ENCODE peak calls at places on chromosomes 1 and 21, in five cellular contexts. One of them, this sample, is unnamed.

GRCh38 chr1:87513270-87513669 is 184.6 kb downstream of the LMO4 start:
- DNase-seq in H9: no peak
- DNase-seq in AML-193: no peak
- DNase-seq in effector CD4-positive, alpha-beta T cell: no peak
- DNase-seq in colonic mucosa: no peak
- DNase-seq in this sample: no peak

GRCh38 chr1:53176452-53177344 is 19.9 kb upstream of the CPT2 start:
- DNase-seq in AML-193: no peak
- DNase-seq in effector CD4-positive, alpha-beta T cell: no peak
- DNase-seq in H9: no peak
- DNase-seq in colonic mucosa: no peak
- DNase-seq in this sample: no peak

GRCh38 chr1:210144736-210145135 is 87.9 kb upstream of the SERTAD4 start:
- DNase-seq in effector CD4-positive, alpha-beta T cell: no peak
- DNase-seq in AML-193: no peak
- DNase-seq in H9: no peak
- DNase-seq in colonic mucosa: no peak
- DNase-seq in this sample: no peak

GRCh38 chr1:230210326-230210978 is 143.4 kb downstream of the GALNT2 start:
- DNase-seq in colonic mucosa: no peak
- DNase-seq in effector CD4-positive, alpha-beta T cell: no peak
- DNase-seq in H9: no peak
- DNase-seq in AML-193: no peak
- DNase-seq in this sample: no peak

GRCh38 chr1:159204071-159204790 is 444 bp upstream of the ACKR1 start:
- DNase-seq in effector CD4-positive, alpha-beta T cell: no peak
- DNase-seq in AML-193: no peak
- DNase-seq in H9: no peak
- DNase-seq in colonic mucosa: no peak
- DNase-seq in this sample: no peak

GRCh38 chr1:18948913-18949688 is 7.4 kb downstream of the IFFO2 start:
- DNase-seq in AML-193: no peak
- DNase-seq in effector CD4-positive, alpha-beta T cell: no peak
- DNase-seq in colonic mucosa: peak
- DNase-seq in H9: no peak
- DNase-seq in this sample: no peak

GRCh38 chr1:88327391-88328267 is 356.4 kb upstream of the PKN2 start:
- DNase-seq in H9: no peak
- DNase-seq in colonic mucosa: no peak
- DNase-seq in effector CD4-positive, alpha-beta T cell: no peak
- DNase-seq in AML-193: no peak
- DNase-seq in this sample: no peak

GRCh38 chr1:155339515-155340111 is 18.9 kb downstream of the RUSC1 start:
- DNase-seq in AML-193: no peak
- DNase-seq in colonic mucosa: no peak
- DNase-seq in effector CD4-positive, alpha-beta T cell: no peak
- DNase-seq in H9: no peak
- DNase-seq in this sample: no peak

GRCh38 chr1:109877320-109877771 is 33.3 kb upstream of the CSF1 start:
- DNase-seq in effector CD4-positive, alpha-beta T cell: no peak
- DNase-seq in colonic mucosa: no peak
- DNase-seq in AML-193: no peak
- DNase-seq in H9: peak
- DNase-seq in this sample: no peak

GRCh38 chr1:198444792-198445191 is 95.7 kb downstream of the ATP6V1G3 start:
- DNase-seq in effector CD4-positive, alpha-beta T cell: no peak
- DNase-seq in colonic mucosa: no peak
- DNase-seq in AML-193: no peak
- DNase-seq in H9: no peak
- DNase-seq in this sample: no peak

GRCh38 chr1:212446333-212446732 is 13.6 kb downstream of the NENF start:
- DNase-seq in colonic mucosa: no peak
- DNase-seq in AML-193: no peak
- DNase-seq in H9: no peak
- DNase-seq in effector CD4-positive, alpha-beta T cell: no peak
- DNase-seq in this sample: no peak

GRCh38 chr1:74652711-74653131 is 20.9 kb downstream of the ERICH3 start:
- DNase-seq in AML-193: no peak
- DNase-seq in effector CD4-positive, alpha-beta T cell: no peak
- DNase-seq in H9: no peak
- DNase-seq in colonic mucosa: no peak
- DNase-seq in this sample: peak

GRCh38 chr1:104702731-104703130 is 953.0 kb downstream of the AMY1C start:
- DNase-seq in H9: no peak
- DNase-seq in AML-193: no peak
- DNase-seq in colonic mucosa: no peak
- DNase-seq in effector CD4-positive, alpha-beta T cell: no peak
- DNase-seq in this sample: no peak

GRCh38 chr1:235060607-235061470 is 67.8 kb downstream of the TOMM20 start:
- DNase-seq in AML-193: no peak
- DNase-seq in effector CD4-positive, alpha-beta T cell: no peak
- DNase-seq in H9: peak
- DNase-seq in colonic mucosa: peak
- DNase-seq in this sample: no peak

GRCh38 chr1:207672525-207673130 is 27.7 kb downstream of the CR1L start:
- DNase-seq in effector CD4-positive, alpha-beta T cell: no peak
- DNase-seq in colonic mucosa: peak
- DNase-seq in AML-193: peak
- DNase-seq in H9: peak
- DNase-seq in this sample: peak

GRCh38 chr1:18927654-18928272 is 25.4 kb upstream of the ALDH4A1 start:
- DNase-seq in AML-193: no peak
- DNase-seq in H9: no peak
- DNase-seq in colonic mucosa: no peak
- DNase-seq in effector CD4-positive, alpha-beta T cell: no peak
- DNase-seq in this sample: peak

GRCh38 chr1:104358621-104359020 is 608.9 kb downstream of the AMY1C start:
- DNase-seq in H9: no peak
- DNase-seq in colonic mucosa: no peak
- DNase-seq in AML-193: no peak
- DNase-seq in effector CD4-positive, alpha-beta T cell: no peak
- DNase-seq in this sample: no peak

GRCh38 chr1:52767881-52768280 is 41.6 kb downstream of the ZYG11B start:
- DNase-seq in effector CD4-positive, alpha-beta T cell: no peak
- DNase-seq in H9: no peak
- DNase-seq in colonic mucosa: no peak
- DNase-seq in AML-193: no peak
- DNase-seq in this sample: no peak

GRCh38 chr1:214957330-214958137 is 125.0 kb upstream of the KCNK2 start:
- DNase-seq in effector CD4-positive, alpha-beta T cell: no peak
- DNase-seq in colonic mucosa: no peak
- DNase-seq in AML-193: peak
- DNase-seq in H9: no peak
- DNase-seq in this sample: peak

GRCh38 chr21:17660862-17661261 is 48.2 kb upstream of the BTG3 start:
- DNase-seq in AML-193: no peak
- DNase-seq in H9: no peak
- DNase-seq in effector CD4-positive, alpha-beta T cell: no peak
- DNase-seq in colonic mucosa: no peak
- DNase-seq in this sample: no peak

GRCh38 chr1:48216276-48216675 is 6.2 kb upstream of the SLC5A9 start:
- DNase-seq in effector CD4-positive, alpha-beta T cell: no peak
- DNase-seq in colonic mucosa: no peak
- DNase-seq in AML-193: no peak
- DNase-seq in H9: peak
- DNase-seq in this sample: no peak

GRCh38 chr1:194975913-194976312 is 1632.3 kb downstream of the KCNT2 start:
- DNase-seq in AML-193: no peak
- DNase-seq in H9: no peak
- DNase-seq in effector CD4-positive, alpha-beta T cell: no peak
- DNase-seq in colonic mucosa: no peak
- DNase-seq in this sample: no peak

GRCh38 chr21:20519076-20519475 is 479.1 kb upstream of the NCAM2 start:
- DNase-seq in AML-193: no peak
- DNase-seq in colonic mucosa: no peak
- DNase-seq in H9: no peak
- DNase-seq in effector CD4-positive, alpha-beta T cell: no peak
- DNase-seq in this sample: no peak

GRCh38 chr1:208988811-208989222 is 594.7 kb upstream of the CAMK1G start:
- DNase-seq in H9: no peak
- DNase-seq in effector CD4-positive, alpha-beta T cell: no peak
- DNase-seq in colonic mucosa: peak
- DNase-seq in AML-193: peak
- DNase-seq in this sample: peak

GRCh38 chr1:159197767-159198557 is 6.7 kb upstream of the ACKR1 start:
- DNase-seq in AML-193: peak
- DNase-seq in colonic mucosa: peak
- DNase-seq in H9: peak
- DNase-seq in effector CD4-positive, alpha-beta T cell: no peak
- DNase-seq in this sample: peak

GRCh38 chr21:42300956-42301355 is 14.3 kb downstream of the TFF3 start:
- DNase-seq in effector CD4-positive, alpha-beta T cell: no peak
- DNase-seq in colonic mucosa: no peak
- DNase-seq in AML-193: no peak
- DNase-seq in H9: no peak
- DNase-seq in this sample: no peak

GRCh38 chr21:20875741-20876140 is 122.5 kb upstream of the NCAM2 start:
- DNase-seq in effector CD4-positive, alpha-beta T cell: no peak
- DNase-seq in H9: no peak
- DNase-seq in colonic mucosa: no peak
- DNase-seq in AML-193: no peak
- DNase-seq in this sample: no peak

GRCh38 chr1:170415734-170416372 is 116.1 kb upstream of the GORAB start:
- DNase-seq in AML-193: no peak
- DNase-seq in effector CD4-positive, alpha-beta T cell: no peak
- DNase-seq in H9: no peak
- DNase-seq in colonic mucosa: no peak
- DNase-seq in this sample: no peak

GRCh38 chr21:44601596-44602473 is 1.4 kb downstream of the KRTAP10-7 start:
- DNase-seq in AML-193: no peak
- DNase-seq in colonic mucosa: no peak
- DNase-seq in effector CD4-positive, alpha-beta T cell: no peak
- DNase-seq in H9: no peak
- DNase-seq in this sample: no peak

GRCh38 chr1:43834280-43835140 is 99.1 kb upstream of the ARTN start:
- DNase-seq in H9: no peak
- DNase-seq in effector CD4-positive, alpha-beta T cell: no peak
- DNase-seq in colonic mucosa: no peak
- DNase-seq in AML-193: peak
- DNase-seq in this sample: peak